ENCODE peak calls at places on chromosome 22, in five cellular contexts. One of them, this sample, is unnamed.

GRCh38 chr22:40533712-40534378 is 102.7 kb downstream of the MRTFA start:
- DNase-seq in activated T-helper 1 cell treated with Interleukin-2 at 50 U/mL for 16 hours: peak
- DNase-seq in HAP-1: peak
- DNase-seq in stimulated activated CD8-positive, alpha-beta memory T cell treated with anti-CD3 and anti-CD28 coated beads, Interleukin-7, amount 100 ng/mL, for 48 hours: peak
- DNase-seq in upper lobe of right lung: no peak
- DNase-seq in this sample: no peak

GRCh38 chr22:32564170-32565001 is 89.8 kb downstream of the FBXO7 start:
- DNase-seq in activated T-helper 1 cell treated with Interleukin-2 at 50 U/mL for 16 hours: no peak
- DNase-seq in HAP-1: peak
- DNase-seq in stimulated activated CD8-positive, alpha-beta memory T cell treated with anti-CD3 and anti-CD28 coated beads, Interleukin-7, amount 100 ng/mL, for 48 hours: no peak
- DNase-seq in upper lobe of right lung: no peak
- DNase-seq in this sample: no peak

GRCh38 chr22:38681784-38682335 is at the start of gene TOMM22:
- DNase-seq in activated T-helper 1 cell treated with Interleukin-2 at 50 U/mL for 16 hours: peak
- DNase-seq in HAP-1: peak
- DNase-seq in stimulated activated CD8-positive, alpha-beta memory T cell treated with anti-CD3 and anti-CD28 coated beads, Interleukin-7, amount 100 ng/mL, for 48 hours: peak
- DNase-seq in upper lobe of right lung: peak
- DNase-seq in this sample: peak

GRCh38 chr22:36619797-36620390 is 83.7 kb downstream of the CACNG2 start:
- DNase-seq in activated T-helper 1 cell treated with Interleukin-2 at 50 U/mL for 16 hours: no peak
- DNase-seq in HAP-1: no peak
- DNase-seq in stimulated activated CD8-positive, alpha-beta memory T cell treated with anti-CD3 and anti-CD28 coated beads, Interleukin-7, amount 100 ng/mL, for 48 hours: no peak
- DNase-seq in upper lobe of right lung: no peak
- DNase-seq in this sample: no peak

GRCh38 chr22:48072777-48073176 is 1310.3 kb downstream of the TBC1D22A start:
- DNase-seq in activated T-helper 1 cell treated with Interleukin-2 at 50 U/mL for 16 hours: no peak
- DNase-seq in HAP-1: no peak
- DNase-seq in stimulated activated CD8-positive, alpha-beta memory T cell treated with anti-CD3 and anti-CD28 coated beads, Interleukin-7, amount 100 ng/mL, for 48 hours: no peak
- DNase-seq in upper lobe of right lung: no peak
- DNase-seq in this sample: no peak

GRCh38 chr22:42743501-42743991 is 22.9 kb upstream of the A4GALT start:
- DNase-seq in activated T-helper 1 cell treated with Interleukin-2 at 50 U/mL for 16 hours: no peak
- DNase-seq in HAP-1: peak
- DNase-seq in stimulated activated CD8-positive, alpha-beta memory T cell treated with anti-CD3 and anti-CD28 coated beads, Interleukin-7, amount 100 ng/mL, for 48 hours: no peak
- DNase-seq in upper lobe of right lung: no peak
- DNase-seq in this sample: no peak

GRCh38 chr22:25492950-25493790 is 71.3 kb upstream of the GRK3 start:
- DNase-seq in activated T-helper 1 cell treated with Interleukin-2 at 50 U/mL for 16 hours: no peak
- DNase-seq in HAP-1: no peak
- DNase-seq in stimulated activated CD8-positive, alpha-beta memory T cell treated with anti-CD3 and anti-CD28 coated beads, Interleukin-7, amount 100 ng/mL, for 48 hours: no peak
- DNase-seq in upper lobe of right lung: no peak
- DNase-seq in this sample: no peak

GRCh38 chr22:48051796-48052620 is 1289.6 kb downstream of the TBC1D22A start:
- DNase-seq in activated T-helper 1 cell treated with Interleukin-2 at 50 U/mL for 16 hours: no peak
- DNase-seq in HAP-1: no peak
- DNase-seq in stimulated activated CD8-positive, alpha-beta memory T cell treated with anti-CD3 and anti-CD28 coated beads, Interleukin-7, amount 100 ng/mL, for 48 hours: no peak
- DNase-seq in upper lobe of right lung: peak
- DNase-seq in this sample: no peak

GRCh38 chr22:46941958-46942815 is 179.7 kb downstream of the TBC1D22A start:
- DNase-seq in activated T-helper 1 cell treated with Interleukin-2 at 50 U/mL for 16 hours: no peak
- DNase-seq in HAP-1: no peak
- DNase-seq in stimulated activated CD8-positive, alpha-beta memory T cell treated with anti-CD3 and anti-CD28 coated beads, Interleukin-7, amount 100 ng/mL, for 48 hours: no peak
- DNase-seq in upper lobe of right lung: no peak
- DNase-seq in this sample: no peak

GRCh38 chr22:22948651-22949611 is 61.3 kb downstream of the IGLL5 start:
- DNase-seq in activated T-helper 1 cell treated with Interleukin-2 at 50 U/mL for 16 hours: no peak
- DNase-seq in HAP-1: no peak
- DNase-seq in stimulated activated CD8-positive, alpha-beta memory T cell treated with anti-CD3 and anti-CD28 coated beads, Interleukin-7, amount 100 ng/mL, for 48 hours: no peak
- DNase-seq in upper lobe of right lung: peak
- DNase-seq in this sample: no peak

GRCh38 chr22:23281406-23282088 is 101.2 kb downstream of the BCR start:
- DNase-seq in activated T-helper 1 cell treated with Interleukin-2 at 50 U/mL for 16 hours: peak
- DNase-seq in HAP-1: peak
- DNase-seq in stimulated activated CD8-positive, alpha-beta memory T cell treated with anti-CD3 and anti-CD28 coated beads, Interleukin-7, amount 100 ng/mL, for 48 hours: peak
- DNase-seq in upper lobe of right lung: peak
- DNase-seq in this sample: peak

GRCh38 chr22:29116397-29117123 is 43.7 kb downstream of the KREMEN1 start:
- DNase-seq in activated T-helper 1 cell treated with Interleukin-2 at 50 U/mL for 16 hours: no peak
- DNase-seq in HAP-1: no peak
- DNase-seq in stimulated activated CD8-positive, alpha-beta memory T cell treated with anti-CD3 and anti-CD28 coated beads, Interleukin-7, amount 100 ng/mL, for 48 hours: no peak
- DNase-seq in upper lobe of right lung: no peak
- DNase-seq in this sample: no peak

GRCh38 chr22:23180893-23181762 is 819 bp downstream of the BCR start:
- DNase-seq in activated T-helper 1 cell treated with Interleukin-2 at 50 U/mL for 16 hours: no peak
- DNase-seq in HAP-1: no peak
- DNase-seq in stimulated activated CD8-positive, alpha-beta memory T cell treated with anti-CD3 and anti-CD28 coated beads, Interleukin-7, amount 100 ng/mL, for 48 hours: no peak
- DNase-seq in upper lobe of right lung: no peak
- DNase-seq in this sample: no peak

GRCh38 chr22:26642465-26643367 is 14.7 kb upstream of the MIAT start:
- DNase-seq in activated T-helper 1 cell treated with Interleukin-2 at 50 U/mL for 16 hours: peak
- DNase-seq in HAP-1: peak
- DNase-seq in stimulated activated CD8-positive, alpha-beta memory T cell treated with anti-CD3 and anti-CD28 coated beads, Interleukin-7, amount 100 ng/mL, for 48 hours: peak
- DNase-seq in upper lobe of right lung: no peak
- DNase-seq in this sample: no peak

GRCh38 chr22:38760477-38761201 is 4.8 kb upstream of the SUN2 start:
- DNase-seq in activated T-helper 1 cell treated with Interleukin-2 at 50 U/mL for 16 hours: no peak
- DNase-seq in HAP-1: no peak
- DNase-seq in stimulated activated CD8-positive, alpha-beta memory T cell treated with anti-CD3 and anti-CD28 coated beads, Interleukin-7, amount 100 ng/mL, for 48 hours: no peak
- DNase-seq in upper lobe of right lung: no peak
- DNase-seq in this sample: no peak

GRCh38 chr22:24155597-24156145 is 25.6 kb upstream of the SUSD2 start:
- DNase-seq in activated T-helper 1 cell treated with Interleukin-2 at 50 U/mL for 16 hours: peak
- DNase-seq in HAP-1: peak
- DNase-seq in stimulated activated CD8-positive, alpha-beta memory T cell treated with anti-CD3 and anti-CD28 coated beads, Interleukin-7, amount 100 ng/mL, for 48 hours: no peak
- DNase-seq in upper lobe of right lung: peak
- DNase-seq in this sample: no peak

GRCh38 chr22:26259510-26259909 is 90.2 kb downstream of the SEZ6L start:
- DNase-seq in activated T-helper 1 cell treated with Interleukin-2 at 50 U/mL for 16 hours: no peak
- DNase-seq in HAP-1: peak
- DNase-seq in stimulated activated CD8-positive, alpha-beta memory T cell treated with anti-CD3 and anti-CD28 coated beads, Interleukin-7, amount 100 ng/mL, for 48 hours: no peak
- DNase-seq in upper lobe of right lung: no peak
- DNase-seq in this sample: no peak

GRCh38 chr22:47193606-47194316 is 431.3 kb downstream of the TBC1D22A start:
- DNase-seq in activated T-helper 1 cell treated with Interleukin-2 at 50 U/mL for 16 hours: no peak
- DNase-seq in HAP-1: no peak
- DNase-seq in stimulated activated CD8-positive, alpha-beta memory T cell treated with anti-CD3 and anti-CD28 coated beads, Interleukin-7, amount 100 ng/mL, for 48 hours: no peak
- DNase-seq in upper lobe of right lung: peak
- DNase-seq in this sample: no peak

GRCh38 chr22:36425977-36426523 is 38.3 kb upstream of the MYH9 start:
- DNase-seq in activated T-helper 1 cell treated with Interleukin-2 at 50 U/mL for 16 hours: no peak
- DNase-seq in HAP-1: no peak
- DNase-seq in stimulated activated CD8-positive, alpha-beta memory T cell treated with anti-CD3 and anti-CD28 coated beads, Interleukin-7, amount 100 ng/mL, for 48 hours: no peak
- DNase-seq in upper lobe of right lung: peak
- DNase-seq in this sample: no peak

GRCh38 chr22:21766933-21767462 is 31.4 kb upstream of the YPEL1 start:
- DNase-seq in activated T-helper 1 cell treated with Interleukin-2 at 50 U/mL for 16 hours: peak
- DNase-seq in HAP-1: no peak
- DNase-seq in stimulated activated CD8-positive, alpha-beta memory T cell treated with anti-CD3 and anti-CD28 coated beads, Interleukin-7, amount 100 ng/mL, for 48 hours: peak
- DNase-seq in upper lobe of right lung: peak
- DNase-seq in this sample: no peak